ENCODE peak calls at places on chromosomes 5 and 9, in six cellular contexts. V is pancreas; D is CD8-positive, alpha-beta T cell; L is psoas muscle; Z is retinal pigment epithelial cell; P is fibroblast of mammary gland. W is an unnamed sample.

GRCh38 chr9:33815781-33816180 is 1.2 kb upstream of the UBE2R2 start:
- DNase-seq in V (no peak), D (no peak), L (no peak), Z (no peak), P (no peak), W (no peak)

GRCh38 chr9:134889386-134890214 is 9.0 kb downstream of the FCN2 start:
- DNase-seq in V (no peak), D (no peak), L (no peak), Z (no peak), P (no peak), W (no peak)

GRCh38 chr5:31237159-31237558 is 43.7 kb downstream of the CDH6 start:
- DNase-seq in V (no peak), D (no peak), L (no peak), Z (no peak), P (peak), W (no peak)

GRCh38 chr9:120985759-120986353 is 59.3 kb upstream of the TRAF1 start:
- DNase-seq in V (no peak), D (no peak), L (no peak), Z (peak), P (peak), W (peak)

GRCh38 chr9:3361115-3361514 is 164.7 kb downstream of the RFX3 start:
- DNase-seq in V (no peak), D (no peak), L (no peak), Z (no peak), P (no peak), W (no peak)

GRCh38 chr5:39639618-39640078 is 214.9 kb upstream of the DAB2 start:
- DNase-seq in V (no peak), D (no peak), L (no peak), Z (no peak), P (peak), W (no peak)

GRCh38 chr9:98944130-98945074 is 695 bp downstream of the COL15A1 start:
- DNase-seq in V (peak), D (no peak), L (no peak), Z (no peak), P (no peak), W (no peak)

GRCh38 chr5:13378073-13378472 is 566.4 kb downstream of the DNAH5 start:
- DNase-seq in V (no peak), D (no peak), L (no peak), Z (peak), P (peak), W (no peak)

GRCh38 chr5:174720612-174721521 is 3.5 kb upstream of the MSX2 start:
- DNase-seq in V (no peak), D (no peak), L (no peak), Z (no peak), P (no peak), W (no peak)

GRCh38 chr9:105681724-105682123 is 12.6 kb upstream of the TMEM38B start:
- DNase-seq in V (no peak), D (no peak), L (no peak), Z (no peak), P (peak), W (no peak)

GRCh38 chr9:133440884-133441283 is 18.7 kb downstream of the ADAMTS13 start:
- DNase-seq in V (no peak), D (no peak), L (no peak), Z (no peak), P (no peak), W (no peak)

GRCh38 chr5:142716963-142717362 is 31.1 kb upstream of the FGF1 start:
- DNase-seq in V (peak), D (no peak), L (no peak), Z (no peak), P (peak), W (no peak)

GRCh38 chr9:26053954-26054353 is 375.7 kb upstream of the TUSC1 start:
- DNase-seq in V (no peak), D (no peak), L (no peak), Z (no peak), P (no peak), W (no peak)

GRCh38 chr5:147303251-147303650 is 68.4 kb downstream of the STK32A start:
- DNase-seq in V (no peak), D (no peak), L (no peak), Z (no peak), P (peak), W (no peak)

GRCh38 chr5:76403963-76404693 is 1.0 kb downstream of the IQGAP2 start:
- DNase-seq in V (peak), D (peak), L (peak), Z (no peak), P (no peak), W (no peak)

GRCh38 chr9:108057421-108058136 is 568.0 kb upstream of the KLF4 start:
- DNase-seq in V (no peak), D (no peak), L (no peak), Z (peak), P (peak), W (peak)

GRCh38 chr5:112933651-112934365 is 11.8 kb upstream of the REEP5 start:
- DNase-seq in V (no peak), D (no peak), L (no peak), Z (no peak), P (peak), W (no peak)

GRCh38 chr5:43019615-43020293 is 20.4 kb downstream of the ANXA2R start:
- DNase-seq in V (peak), D (peak), L (peak), Z (peak), P (peak), W (no peak)

GRCh38 chr5:120631611-120632010 is 167.5 kb downstream of the PRR16 start:
- DNase-seq in V (no peak), D (no peak), L (no peak), Z (no peak), P (no peak), W (no peak)

GRCh38 chr9:133505901-133506652 is 18.7 kb downstream of the MYMK start:
- DNase-seq in V (peak), D (no peak), L (peak), Z (no peak), P (peak), W (no peak)

GRCh38 chr5:169745441-169746146 is 108.5 kb downstream of the DOCK2 start:
- DNase-seq in V (no peak), D (no peak), L (no peak), Z (no peak), P (peak), W (peak)

GRCh38 chr5:150509992-150510391 is 2.1 kb downstream of the NDST1 start:
- DNase-seq in V (no peak), D (no peak), L (no peak), Z (no peak), P (no peak), W (no peak)

GRCh38 chr5:122858451-122858850 is 13.0 kb downstream of the SNX24 start:
- DNase-seq in V (no peak), D (no peak), L (no peak), Z (no peak), P (peak), W (no peak)

GRCh38 chr5:67089200-67089725 is 107.3 kb downstream of the CD180 start:
- DNase-seq in V (no peak), D (no peak), L (peak), Z (no peak), P (peak), W (no peak)

GRCh38 chr5:171774418-171774817 is 11.2 kb upstream of the SMIM23 start:
- DNase-seq in V (no peak), D (no peak), L (no peak), Z (no peak), P (no peak), W (no peak)

GRCh38 chr5:32833127-32833526 is 122.0 kb downstream of the NPR3 start:
- DNase-seq in V (no peak), D (no peak), L (no peak), Z (no peak), P (no peak), W (no peak)
- TF ChIP-seq CTCF in V (no peak), D (no peak), L (no peak), Z (no peak), P (no peak), W (no peak)

DNA sequence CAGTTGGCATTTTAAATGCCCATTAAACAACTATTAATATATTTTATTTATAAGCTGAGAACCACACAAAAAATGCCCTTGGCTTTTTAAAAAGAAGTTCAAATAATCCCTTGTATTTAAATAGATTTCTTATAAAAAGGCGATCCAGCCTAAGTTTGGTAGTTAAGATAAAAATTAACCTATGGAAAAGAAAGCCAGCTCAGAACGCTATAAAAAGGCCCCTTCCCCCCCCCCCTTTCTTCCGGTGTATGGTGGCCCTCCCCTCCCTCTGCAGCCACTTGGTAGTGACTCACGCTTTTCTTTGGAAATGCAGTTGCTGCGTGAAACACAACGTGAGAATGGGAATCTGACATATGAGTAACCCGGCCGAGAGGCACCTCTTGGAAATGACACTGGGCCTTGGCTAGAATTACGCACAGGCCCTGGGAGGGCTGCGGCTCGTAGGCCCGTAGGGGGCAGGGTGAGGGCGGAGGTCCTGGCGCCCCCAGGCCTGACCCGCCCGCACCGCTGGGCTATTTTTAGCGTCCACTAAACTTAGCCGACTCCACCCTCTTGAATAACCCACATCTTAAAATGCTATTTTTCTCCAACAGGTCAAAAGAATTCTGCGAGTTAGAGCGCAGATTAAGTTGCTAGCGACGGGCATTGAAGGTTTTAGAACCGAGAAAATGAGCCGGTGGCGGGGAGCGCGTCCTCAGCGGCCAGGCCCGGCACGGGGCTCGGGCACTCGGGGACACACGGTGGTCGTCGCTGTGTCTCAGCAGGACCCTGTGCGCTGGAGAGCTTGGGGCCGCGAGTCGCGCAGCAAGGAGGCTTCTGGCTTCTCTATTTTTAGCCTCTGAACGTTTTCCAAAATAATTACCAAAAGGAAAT is 168.7 kb downstream of the AUH start:
- DNase-seq in V (peak), D (peak), L (peak), Z (peak), P (peak), W (peak)
- H3K4me3 ChIP-seq in V (peak), D (peak), L (peak), Z (peak), P (peak), W (peak)

GRCh38 chr9:136578915-136579637 is 33.2 kb upstream of the NOTCH1 start:
- DNase-seq in V (peak), D (no peak), L (no peak), Z (no peak), P (no peak), W (no peak)
- TF ChIP-seq CTCF in V (no peak), D (no peak), L (no peak), Z (no peak), P (no peak), W (no peak)

GRCh38 chr5:90889325-90889600 is 330.7 kb downstream of the ADGRV1 start:
- DNase-seq in V (no peak), D (no peak), L (no peak), Z (no peak), P (no peak), W (no peak)

GRCh38 chr5:90890183-90890582 is 331.6 kb downstream of the ADGRV1 start:
- DNase-seq in V (no peak), D (no peak), L (no peak), Z (no peak), P (no peak), W (no peak)

GRCh38 chr5:90886381-90886780 is 327.8 kb downstream of the ADGRV1 start:
- DNase-seq in V (no peak), D (no peak), L (no peak), Z (no peak), P (no peak), W (no peak)

DNA sequence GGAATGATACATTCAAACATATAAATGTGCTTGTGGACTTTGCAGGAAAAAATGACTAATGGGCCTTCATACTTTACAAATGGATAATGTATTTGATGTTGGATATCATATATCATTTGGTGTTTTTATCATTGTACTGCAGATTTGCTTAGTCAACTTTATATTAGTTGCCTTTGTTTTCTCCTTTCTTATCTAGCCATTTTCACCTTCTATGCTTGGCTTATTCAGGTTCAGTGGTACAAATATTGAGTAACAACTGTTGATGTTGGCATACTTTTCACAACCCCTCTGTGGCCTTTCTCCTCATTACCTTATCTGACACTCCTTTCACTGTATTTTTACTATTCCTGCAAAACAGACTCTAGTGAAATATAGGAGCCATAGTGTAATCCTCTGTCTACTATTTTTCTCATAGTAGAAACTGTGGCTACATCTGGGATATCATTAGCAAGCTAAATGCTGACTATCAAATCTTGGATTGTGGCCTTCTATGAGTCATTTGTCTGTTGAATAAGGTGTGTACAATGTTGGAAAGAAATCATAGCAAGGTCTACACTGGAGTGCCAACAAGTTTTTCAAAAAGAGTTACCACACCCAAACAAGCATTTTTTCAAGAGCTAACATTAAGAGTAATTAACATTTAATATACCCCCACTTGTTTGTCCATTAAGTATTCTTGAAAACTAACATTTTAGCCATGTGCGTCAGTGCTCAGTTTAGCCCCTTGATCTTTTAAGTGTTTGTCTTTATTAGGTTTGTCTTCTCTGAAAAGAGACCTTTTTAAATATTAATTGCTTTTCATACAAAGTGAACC is 330.1 kb downstream of the ADGRV1 start:
- DNase-seq in V (no peak), D (no peak), L (no peak), Z (peak), P (peak), W (peak)
- H3K4me3 ChIP-seq in V (no peak), D (no peak), L (no peak), Z (no peak), P (no peak), W (no peak)

GRCh38 chr5:60712950-60713349 is 13.0 kb upstream of the DEPDC1B start:
- DNase-seq in V (no peak), D (no peak), L (no peak), Z (no peak), P (no peak), W (no peak)

GRCh38 chr5:60705144-60705543 is 5.2 kb upstream of the DEPDC1B start:
- DNase-seq in V (no peak), D (no peak), L (no peak), Z (no peak), P (no peak), W (no peak)

GRCh38 chr5:60710362-60710761 is 10.4 kb upstream of the DEPDC1B start:
- DNase-seq in V (no peak), D (no peak), L (no peak), Z (no peak), P (no peak), W (no peak)
- TF ChIP-seq CTCF in V (no peak), D (no peak), L (no peak), Z (no peak), P (no peak), W (no peak)

DNA sequence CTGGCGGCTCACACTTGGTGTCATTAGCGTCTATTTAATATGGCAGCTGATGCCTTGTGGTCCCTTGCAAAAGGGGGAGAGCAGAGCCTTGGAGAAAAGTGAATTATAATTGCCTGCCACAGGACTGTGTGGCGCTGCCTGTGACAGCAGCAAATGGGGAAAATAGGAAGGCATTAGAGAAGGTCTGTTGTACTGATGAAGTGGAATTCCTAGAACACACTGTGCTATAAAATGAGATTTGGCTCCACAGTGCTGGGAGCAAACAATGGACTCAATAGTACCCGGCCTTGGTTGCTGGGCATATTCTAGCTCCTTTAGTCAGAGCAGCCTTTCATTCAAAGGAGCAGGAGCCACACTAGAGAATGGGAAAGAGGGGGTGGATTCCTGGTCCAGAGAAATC is 21.3 kb downstream of the SEMA6A start:
- DNase-seq in V (no peak), D (no peak), L (no peak), Z (no peak), P (no peak), W (no peak)
- H3K4me3 ChIP-seq in V (no peak), D (no peak), L (no peak), Z (no peak), P (no peak), W (no peak)

DNA sequence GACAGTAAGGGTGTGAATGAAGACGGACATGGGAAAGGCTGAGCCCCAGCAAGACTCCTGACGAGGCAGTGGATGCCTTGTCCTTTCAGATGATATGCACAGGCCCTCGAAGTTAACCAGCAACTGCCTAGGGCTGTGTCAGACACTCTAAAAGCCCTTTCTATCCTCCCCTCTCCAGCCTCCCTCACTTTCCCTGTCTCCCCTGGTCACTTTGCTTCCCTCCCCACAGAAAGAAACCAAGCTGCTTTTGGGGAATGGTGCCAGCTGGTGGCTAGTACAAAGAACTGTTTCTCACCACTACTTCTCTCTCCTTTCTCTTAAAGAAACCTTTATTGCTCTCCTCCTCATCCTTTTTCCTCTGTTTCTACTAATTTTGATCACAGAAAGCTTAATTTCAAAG is 21.4 kb downstream of the LHFPL2 start:
- DNase-seq in V (no peak), D (no peak), L (no peak), Z (no peak), P (peak), W (no peak)
- TF ChIP-seq CTCF in V (no peak), D (no peak), L (no peak), Z (peak), P (peak), W (peak)

W was measured in epithelial cell of proximal tubule.